ENCODE peak calls at places on chromosomes 6 and 20, in four cellular contexts. Y is endothelial cell of umbilical vein, H is A549, X is K562. B is an unnamed sample.

GRCh38 chr20:49283703-49284625 is 6.1 kb upstream of the ZNFX1 start:
- DNase-seq in X (peak), H (no peak), Y (no peak), B (no peak)

GRCh38 chr6:29992792-29993191 is 50.5 kb downstream of the HLA-A start:
- DNase-seq in Y (no peak), X (no peak), H (no peak), B (no peak)

GRCh38 chr6:33634986-33635385 is 13.9 kb downstream of the ITPR3 start:
- DNase-seq in H (no peak), X (no peak), Y (no peak), B (no peak)

GRCh38 chr6:52672422-52673025 is 1.6 kb downstream of the TMEM14A start:
- DNase-seq in Y (no peak), H (peak), X (peak), B (no peak)

GRCh38 chr20:38764563-38765355 is 16.5 kb downstream of the ACTR5 start:
- DNase-seq in H (peak), Y (peak), X (no peak), B (no peak)

GRCh38 chr6:28543671-28544131 is 18.0 kb downstream of the GPX5 start:
- DNase-seq in H (no peak), Y (no peak), X (no peak), B (peak)

GRCh38 chr20:15446373-15446772 is 1109.0 kb upstream of the FLRT3 start:
- DNase-seq in H (no peak), Y (peak), X (no peak), B (no peak)

GRCh38 chr6:109445382-109445781 is 4.9 kb downstream of the SMPD2 start:
- DNase-seq in X (peak), Y (no peak), H (peak), B (no peak)

GRCh38 chr6:34114695-34115395 is 31.0 kb downstream of the GRM4 start:
- DNase-seq in Y (no peak), X (no peak), H (no peak), B (no peak)

GRCh38 chr20:55054443-55054842 is 579.0 kb downstream of the DOK5 start:
- DNase-seq in H (no peak), X (no peak), Y (no peak), B (no peak)

GRCh38 chr6:21590345-21590744 is 3.2 kb upstream of the SOX4 start:
- DNase-seq in H (no peak), X (no peak), Y (no peak), B (no peak)

GRCh38 chr20:9839626-9840025 is 750 bp upstream of the PAK5 start:
- DNase-seq in H (no peak), Y (no peak), X (no peak), B (no peak)

GRCh38 chr6:148987982-148988381 is 241.2 kb downstream of the UST start:
- DNase-seq in H (no peak), Y (no peak), X (no peak), B (no peak)

GRCh38 chr6:158026054-158026900 is 44.6 kb downstream of the SYNJ2 start:
- DNase-seq in X (peak), H (peak), Y (peak), B (peak)

GRCh38 chr20:56589633-56590032 is 39.5 kb upstream of the TFAP2C start:
- DNase-seq in Y (no peak), H (no peak), X (no peak), B (no peak)

GRCh38 chr6:42017021-42017643 is 33.2 kb upstream of the TAF8 start:
- DNase-seq in Y (peak), H (peak), X (peak), B (no peak)

GRCh38 chr6:28940294-28940858 is 16.6 kb upstream of the TRIM27 start:
- DNase-seq in H (no peak), X (peak), Y (no peak), B (peak)

GRCh38 chr6:106939848-106940247 is 34.7 kb downstream of the CD24 start:
- DNase-seq in H (no peak), X (no peak), Y (no peak), B (no peak)

GRCh38 chr6:91083226-91083625 is 496.4 kb upstream of the MAP3K7 start:
- DNase-seq in X (no peak), H (no peak), Y (no peak), B (no peak)

GRCh38 chr20:47705497-47705856 is 79.8 kb downstream of the SULF2 start:
- DNase-seq in Y (no peak), X (no peak), H (no peak), B (no peak)

GRCh38 chr6:138310294-138310693 is 67.4 kb upstream of the SMIM28 start:
- DNase-seq in X (no peak), H (no peak), Y (no peak), B (no peak)

GRCh38 chr6:138970856-138971425 is 17.1 kb downstream of the REPS1 start:
- DNase-seq in X (no peak), H (no peak), Y (peak), B (no peak)

GRCh38 chr6:33080127-33081089 is 4.6 kb downstream of the HLA-DPB1 start:
- DNase-seq in X (peak), H (no peak), Y (peak), B (peak)

GRCh38 chr6:134464690-134465411 is 146.9 kb upstream of the SGK1 start:
- DNase-seq in X (no peak), Y (no peak), H (peak), B (no peak)

GRCh38 chr20:15079594-15080340 is 742.4 kb upstream of the FLRT3 start:
- DNase-seq in Y (no peak), X (no peak), H (no peak), B (no peak)

GRCh38 chr20:21208999-21209398 is 83.1 kb downstream of the KIZ start:
- DNase-seq in H (no peak), X (no peak), Y (no peak), B (no peak)

GRCh38 chr6:129747588-129748112 is 37.7 kb upstream of the ARHGAP18 start:
- DNase-seq in X (no peak), Y (no peak), H (no peak), B (no peak)

GRCh38 chr20:41218466-41218865 is 81.1 kb downstream of the PLCG1 start:
- DNase-seq in X (no peak), Y (no peak), H (no peak), B (no peak)

GRCh38 chr6:89122625-89123024 is 4.8 kb upstream of the SRSF12 start:
- DNase-seq in X (no peak), Y (peak), H (no peak), B (no peak)

GRCh38 chr6:120219339-120219738 is 869.8 kb upstream of the MAN1A1 start:
- DNase-seq in Y (no peak), X (no peak), H (no peak), B (no peak)

GRCh38 chr20:43936805-43937204 is 22.2 kb downstream of the TOX2 start:
- DNase-seq in X (no peak), H (no peak), Y (no peak), B (no peak)

GRCh38 chr6:15351631-15352030 is 105.8 kb downstream of the JARID2 start:
- DNase-seq in X (no peak), H (no peak), Y (peak), B (no peak)

GRCh38 chr20:62958388-62959100 is 6.0 kb downstream of the SLC17A9 start:
- DNase-seq in X (no peak), H (no peak), Y (no peak), B (no peak)

GRCh38 chr6:133392641-133393040 is 151.5 kb downstream of the EYA4 start:
- DNase-seq in X (no peak), Y (no peak), H (no peak), B (no peak)

GRCh38 chr20:33606114-33606771 is 55.9 kb upstream of the C20orf144 start:
- DNase-seq in H (no peak), X (no peak), Y (no peak), B (no peak)

GRCh38 chr20:23697947-23698346 is 9.1 kb upstream of the CST4 start:
- DNase-seq in X (no peak), Y (no peak), H (no peak), B (no peak)

GRCh38 chr6:4347877-4348276 is 212.5 kb upstream of the ECI2 start:
- DNase-seq in X (no peak), Y (no peak), H (no peak), B (no peak)

GRCh38 chr6:4344317-4344899 is 209.0 kb upstream of the ECI2 start:
- DNase-seq in X (no peak), Y (no peak), H (no peak), B (no peak)

GRCh38 chr6:4348462-4349112 is 213.2 kb upstream of the ECI2 start:
- DNase-seq in X (no peak), H (no peak), Y (no peak), B (no peak)

GRCh38 chr6:4345543-4345942 is 210.2 kb upstream of the ECI2 start:
- DNase-seq in H (no peak), X (no peak), Y (no peak), B (no peak)

GRCh38 chr6:4346659-4347333 is 211.4 kb upstream of the ECI2 start:
- DNase-seq in H (no peak), Y (no peak), X (no peak), B (no peak)
- TF ChIP-seq MAX in H (no peak), Y (no peak), X (no peak), B (no peak)

DNA sequence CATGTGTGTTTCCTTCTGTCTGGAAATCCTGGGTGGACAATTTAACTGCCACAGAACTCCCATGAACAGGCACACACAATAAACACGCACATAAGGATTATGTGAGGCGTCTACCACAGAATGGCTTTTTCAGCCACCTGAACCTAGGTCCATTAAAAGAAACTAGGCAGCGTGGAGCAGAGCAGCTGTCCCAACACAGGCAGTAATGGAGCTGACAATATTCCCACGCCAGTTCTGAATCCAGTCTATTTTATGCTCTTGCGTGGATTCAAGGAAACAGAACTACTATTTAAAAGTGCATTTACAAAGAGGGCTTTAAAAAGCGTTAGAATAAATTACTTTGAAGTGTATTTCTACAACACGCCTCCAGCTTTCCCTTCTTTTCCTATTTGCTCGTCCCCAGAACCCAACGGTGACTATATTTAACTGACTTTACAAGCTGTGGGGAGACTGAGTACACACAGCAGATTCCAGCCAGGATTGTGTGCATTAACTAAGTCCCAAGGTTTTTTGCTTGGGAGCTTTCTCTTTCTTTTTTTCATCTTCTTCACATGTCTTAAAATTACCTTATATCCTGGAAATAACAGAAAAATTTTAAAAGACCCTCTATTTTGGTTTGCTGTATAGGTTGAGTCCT is 95.9 kb downstream of the GMDS start:
- DNase-seq in X (no peak), Y (no peak), H (no peak), B (no peak)
- TF ChIP-seq MAX in X (no peak), Y (no peak), H (no peak), B (no peak)

DNA sequence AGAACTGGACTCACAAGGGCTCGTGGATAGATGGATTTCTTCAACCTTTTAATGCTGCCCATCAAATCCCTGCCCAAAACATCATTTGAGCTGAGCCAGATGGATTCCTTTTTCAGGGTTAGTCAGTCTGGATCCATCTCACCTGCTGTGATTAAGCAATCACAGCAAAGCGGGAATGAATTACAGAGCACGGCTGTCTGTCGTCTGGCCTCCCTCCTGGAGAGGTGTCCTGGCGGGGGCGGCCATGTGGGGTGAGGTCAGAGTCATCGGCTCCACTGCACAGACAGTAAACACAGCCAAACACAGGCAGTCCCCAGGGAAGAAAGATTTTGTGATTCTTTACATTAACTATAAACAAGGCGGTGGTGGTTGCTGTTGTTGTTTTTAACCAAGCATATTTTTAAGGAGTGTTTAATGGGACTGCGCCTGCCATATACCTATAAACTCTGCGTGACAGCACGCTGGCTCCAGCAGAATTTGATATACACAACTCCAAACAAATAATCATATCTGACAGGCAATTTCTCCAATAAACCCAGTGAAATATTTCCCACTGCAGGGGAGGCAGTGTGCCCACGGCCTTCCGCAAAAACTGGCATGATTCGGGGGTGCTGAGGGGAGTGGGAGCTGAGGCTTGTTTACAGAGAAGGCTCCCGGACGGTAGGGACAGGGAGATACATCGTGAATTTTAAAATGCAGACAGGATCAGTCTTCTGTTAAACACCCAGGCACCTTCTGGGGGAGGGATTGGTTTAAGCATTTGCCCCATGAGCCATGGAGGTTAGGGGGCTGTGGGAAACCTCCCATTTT is 232.0 kb upstream of the PMEPA1 start:
- DNase-seq in Y (no peak), H (no peak), X (no peak), B (no peak)
- TF ChIP-seq MAX in Y (no peak), H (no peak), X (no peak), B (no peak)

DNA sequence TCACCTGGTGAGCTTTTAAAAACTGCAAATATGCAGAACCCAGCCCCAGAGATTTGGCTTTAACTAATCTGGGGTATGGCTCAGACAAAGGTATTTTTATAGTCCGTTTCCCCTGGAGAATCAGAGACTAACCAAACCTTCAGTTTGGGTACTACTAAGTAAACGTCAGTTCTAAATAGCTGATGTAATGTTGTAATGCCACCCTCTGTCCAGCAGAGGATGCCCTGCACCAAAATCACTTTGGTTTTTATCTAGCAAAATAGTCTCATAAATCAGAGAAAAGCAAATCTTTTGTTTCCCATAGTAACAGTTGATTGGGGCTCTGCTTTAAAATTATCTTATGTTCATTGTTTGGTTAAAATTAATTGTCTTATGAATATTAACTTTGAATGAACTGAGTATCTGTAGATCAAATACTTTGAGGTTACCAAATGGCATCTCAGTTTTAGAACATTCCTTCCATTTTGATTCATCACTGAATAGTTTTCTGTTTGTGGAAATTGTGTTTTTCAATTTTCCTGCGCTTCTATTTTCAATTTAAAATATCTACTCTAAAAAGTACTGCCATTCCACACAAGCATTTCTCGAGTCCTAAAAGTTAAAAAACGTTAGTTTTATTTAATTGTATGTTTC is 278.3 kb upstream of the PLCB4 start:
- DNase-seq in Y (peak), H (peak), X (peak), B (peak)
- TF ChIP-seq MAX in Y (no peak), H (no peak), X (no peak), B (no peak)

GRCh38 chr20:51341581-51341980 is 200.9 kb downstream of the NFATC2 start:
- DNase-seq in X (no peak), H (no peak), Y (no peak), B (no peak)
- TF ChIP-seq MAX in X (no peak), H (no peak), Y (no peak), B (no peak)

GRCh38 chr6:19925533-19925932 is 88.4 kb downstream of the ID4 start:
- DNase-seq in X (no peak), Y (no peak), H (no peak), B (no peak)
- TF ChIP-seq MAX in X (no peak), Y (no peak), H (no peak), B (no peak)